ENCODE peak calls at places on chromosomes 4 and X, in four cellular contexts. One of them, this sample, is unnamed.

GRCh38 chr4:161817822-161818412 is 345.9 kb downstream of the FSTL5 start:
- DNase-seq in BE2C: no peak
- DNase-seq in suprapubic skin: no peak
- DNase-seq in GM06990: no peak
- DNase-seq in this sample: no peak

GRCh38 chr4:2824329-2825183 is 19.1 kb upstream of the ADD1 start:
- DNase-seq in BE2C: peak
- DNase-seq in suprapubic skin: peak
- DNase-seq in GM06990: peak
- DNase-seq in this sample: no peak

GRCh38 chr4:161419822-161420221 is 744.0 kb downstream of the FSTL5 start:
- DNase-seq in BE2C: peak
- DNase-seq in suprapubic skin: no peak
- DNase-seq in GM06990: no peak
- DNase-seq in this sample: no peak

GRCh38 chr4:48787031-48787430 is 7.0 kb upstream of the FRYL start:
- DNase-seq in BE2C: no peak
- DNase-seq in suprapubic skin: no peak
- DNase-seq in GM06990: no peak
- DNase-seq in this sample: no peak

GRCh38 chr4:107058828-107059227 is 22.7 kb upstream of the DKK2 start:
- DNase-seq in BE2C: no peak
- DNase-seq in suprapubic skin: no peak
- DNase-seq in GM06990: no peak
- DNase-seq in this sample: no peak

GRCh38 chr4:128844931-128845330 is 35.4 kb downstream of the JADE1 start:
- DNase-seq in BE2C: no peak
- DNase-seq in suprapubic skin: no peak
- DNase-seq in GM06990: no peak
- DNase-seq in this sample: no peak

GRCh38 chrX:106999002-106999975 is 723 bp downstream of the MORC4 start:
- DNase-seq in BE2C: peak
- DNase-seq in suprapubic skin: no peak
- DNase-seq in GM06990: peak
- DNase-seq in this sample: peak

GRCh38 chrX:121781991-121782390 is 734.6 kb downstream of the GLUD2 start:
- DNase-seq in BE2C: no peak
- DNase-seq in suprapubic skin: no peak
- DNase-seq in GM06990: no peak
- DNase-seq in this sample: no peak

GRCh38 chr4:108356209-108356535 is 187.4 kb upstream of the LEF1 start:
- DNase-seq in BE2C: no peak
- DNase-seq in suprapubic skin: no peak
- DNase-seq in GM06990: no peak
- DNase-seq in this sample: no peak

GRCh38 chr4:13364178-13364577 is 120.0 kb downstream of the RAB28 start:
- DNase-seq in BE2C: no peak
- DNase-seq in suprapubic skin: no peak
- DNase-seq in GM06990: no peak
- DNase-seq in this sample: no peak

GRCh38 chr4:185304944-185305690 is 90.6 kb downstream of the LRP2BP start:
- DNase-seq in BE2C: peak
- DNase-seq in suprapubic skin: no peak
- DNase-seq in GM06990: peak
- DNase-seq in this sample: no peak

GRCh38 chr4:15714616-15715015 is 11.8 kb downstream of the BST1 start:
- DNase-seq in BE2C: no peak
- DNase-seq in suprapubic skin: no peak
- DNase-seq in GM06990: no peak
- DNase-seq in this sample: no peak

GRCh38 chr4:169059294-169060201 is 49.5 kb upstream of the CBR4 start:
- DNase-seq in BE2C: no peak
- DNase-seq in suprapubic skin: no peak
- DNase-seq in GM06990: no peak
- DNase-seq in this sample: no peak

GRCh38 chrX:15436220-15436619 is 52.0 kb upstream of the VEGFD start:
- DNase-seq in BE2C: no peak
- DNase-seq in suprapubic skin: no peak
- DNase-seq in GM06990: no peak
- DNase-seq in this sample: no peak

GRCh38 chrX:131792356-131792749 is 230.7 kb upstream of the STK26 start:
- DNase-seq in BE2C: no peak
- DNase-seq in suprapubic skin: no peak
- DNase-seq in GM06990: peak
- DNase-seq in this sample: peak

GRCh38 chr4:72591547-72591946 is 22.5 kb upstream of the ADAMTS3 start:
- DNase-seq in BE2C: no peak
- DNase-seq in suprapubic skin: no peak
- DNase-seq in GM06990: no peak
- DNase-seq in this sample: no peak

GRCh38 chrX:19904778-19905367 is 17.5 kb upstream of the SH3KBP1 start:
- DNase-seq in BE2C: peak
- DNase-seq in suprapubic skin: no peak
- DNase-seq in GM06990: no peak
- DNase-seq in this sample: no peak

GRCh38 chr4:162894387-162894786 is 272.3 kb downstream of the NAF1 start:
- DNase-seq in BE2C: no peak
- DNase-seq in suprapubic skin: no peak
- DNase-seq in GM06990: no peak
- DNase-seq in this sample: no peak

GRCh38 chrX:103520391-103520790 is 1.1 kb upstream of the RAB40A start:
- DNase-seq in BE2C: no peak
- DNase-seq in suprapubic skin: no peak
- DNase-seq in GM06990: no peak
- DNase-seq in this sample: no peak

GRCh38 chr4:73343432-73343831 is 60.7 kb upstream of the ALB start:
- DNase-seq in BE2C: no peak
- DNase-seq in suprapubic skin: no peak
- DNase-seq in GM06990: no peak
- DNase-seq in this sample: no peak

GRCh38 chrX:142884853-142885252 is 140.9 kb upstream of the SPANXN4 start:
- DNase-seq in BE2C: no peak
- DNase-seq in suprapubic skin: no peak
- DNase-seq in GM06990: no peak
- DNase-seq in this sample: no peak

GRCh38 chr4:62135565-62136156 is 935.5 kb downstream of the ADGRL3 start:
- DNase-seq in BE2C: no peak
- DNase-seq in suprapubic skin: no peak
- DNase-seq in GM06990: no peak
- DNase-seq in this sample: no peak

GRCh38 chr4:12651876-12652275 is 832.3 kb downstream of the RAB28 start:
- DNase-seq in BE2C: no peak
- DNase-seq in suprapubic skin: no peak
- DNase-seq in GM06990: no peak
- DNase-seq in this sample: no peak

GRCh38 chr4:78775278-78776030 is 696 bp upstream of the BMP2K start:
- DNase-seq in BE2C: peak
- DNase-seq in suprapubic skin: peak
- DNase-seq in GM06990: peak
- DNase-seq in this sample: peak

GRCh38 chr4:8044699-8045098 is 105.0 kb upstream of the AFAP1 start:
- DNase-seq in BE2C: peak
- DNase-seq in suprapubic skin: no peak
- DNase-seq in GM06990: no peak
- DNase-seq in this sample: no peak

GRCh38 chr4:1759818-1760223 is 33.3 kb upstream of the FGFR3 start:
- DNase-seq in BE2C: no peak
- DNase-seq in suprapubic skin: no peak
- DNase-seq in GM06990: no peak
- DNase-seq in this sample: no peak
- TF ChIP-seq CTCF in BE2C: no peak
- TF ChIP-seq CTCF in suprapubic skin: no peak
- TF ChIP-seq CTCF in GM06990: peak
- TF ChIP-seq CTCF in this sample: no peak

DNA sequence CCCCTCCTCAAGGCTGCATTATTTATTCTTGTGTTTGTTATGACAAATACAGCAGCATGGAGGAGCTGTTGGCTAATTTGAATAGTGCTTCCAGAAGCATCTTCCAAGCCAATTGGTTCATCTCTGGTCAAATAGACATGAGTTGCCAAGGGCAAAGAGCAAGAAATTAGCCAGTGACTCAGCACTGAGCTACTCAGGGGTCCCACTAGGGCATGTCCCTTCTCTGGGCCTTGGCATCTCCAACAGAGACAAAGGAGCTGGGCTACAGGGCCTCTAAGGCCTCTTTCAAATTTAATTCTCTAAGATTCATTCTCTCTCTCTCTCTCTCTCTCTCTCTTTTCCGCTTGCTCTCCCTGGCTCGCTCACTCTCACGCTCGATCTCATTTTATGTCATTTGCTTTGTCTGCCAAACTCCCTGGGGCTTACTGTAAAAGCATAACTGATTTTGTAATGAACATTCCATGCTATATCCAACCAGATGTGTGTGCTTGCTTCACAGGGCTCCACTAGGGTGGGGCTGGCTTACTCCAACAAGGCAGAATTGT is 86.7 kb upstream of the MAGEA4 start:
- DNase-seq in BE2C: no peak
- DNase-seq in suprapubic skin: no peak
- DNase-seq in GM06990: no peak
- DNase-seq in this sample: no peak
- TF ChIP-seq CTCF in BE2C: no peak
- TF ChIP-seq CTCF in suprapubic skin: peak
- TF ChIP-seq CTCF in GM06990: no peak
- TF ChIP-seq CTCF in this sample: no peak

GRCh38 chrX:49212209-49212608 is 12.2 kb upstream of the SYP start:
- DNase-seq in BE2C: no peak
- DNase-seq in suprapubic skin: no peak
- DNase-seq in GM06990: no peak
- DNase-seq in this sample: no peak

GRCh38 chrX:49209434-49210251 is 9.7 kb upstream of the SYP start:
- DNase-seq in BE2C: peak
- DNase-seq in suprapubic skin: no peak
- DNase-seq in GM06990: no peak
- DNase-seq in this sample: no peak

GRCh38 chrX:49208399-49208798 is 8.4 kb upstream of the SYP start:
- DNase-seq in BE2C: no peak
- DNase-seq in suprapubic skin: no peak
- DNase-seq in GM06990: no peak
- DNase-seq in this sample: no peak

GRCh38 chrX:49211074-49211473 is 11.1 kb upstream of the SYP start:
- DNase-seq in BE2C: no peak
- DNase-seq in suprapubic skin: no peak
- DNase-seq in GM06990: no peak
- DNase-seq in this sample: no peak

GRCh38 chrX:49210406-49210805 is 10.4 kb upstream of the SYP start:
- DNase-seq in BE2C: no peak
- DNase-seq in suprapubic skin: no peak
- DNase-seq in GM06990: no peak
- DNase-seq in this sample: no peak
- TF ChIP-seq CTCF in BE2C: no peak
- TF ChIP-seq CTCF in suprapubic skin: no peak
- TF ChIP-seq CTCF in GM06990: no peak
- TF ChIP-seq CTCF in this sample: no peak

GRCh38 chr4:77376788-77377460 is 219.9 kb downstream of the CCNG2 start:
- DNase-seq in BE2C: no peak
- DNase-seq in suprapubic skin: peak
- DNase-seq in GM06990: no peak
- DNase-seq in this sample: no peak
- TF ChIP-seq CTCF in BE2C: no peak
- TF ChIP-seq CTCF in suprapubic skin: no peak
- TF ChIP-seq CTCF in GM06990: no peak
- TF ChIP-seq CTCF in this sample: no peak

DNA sequence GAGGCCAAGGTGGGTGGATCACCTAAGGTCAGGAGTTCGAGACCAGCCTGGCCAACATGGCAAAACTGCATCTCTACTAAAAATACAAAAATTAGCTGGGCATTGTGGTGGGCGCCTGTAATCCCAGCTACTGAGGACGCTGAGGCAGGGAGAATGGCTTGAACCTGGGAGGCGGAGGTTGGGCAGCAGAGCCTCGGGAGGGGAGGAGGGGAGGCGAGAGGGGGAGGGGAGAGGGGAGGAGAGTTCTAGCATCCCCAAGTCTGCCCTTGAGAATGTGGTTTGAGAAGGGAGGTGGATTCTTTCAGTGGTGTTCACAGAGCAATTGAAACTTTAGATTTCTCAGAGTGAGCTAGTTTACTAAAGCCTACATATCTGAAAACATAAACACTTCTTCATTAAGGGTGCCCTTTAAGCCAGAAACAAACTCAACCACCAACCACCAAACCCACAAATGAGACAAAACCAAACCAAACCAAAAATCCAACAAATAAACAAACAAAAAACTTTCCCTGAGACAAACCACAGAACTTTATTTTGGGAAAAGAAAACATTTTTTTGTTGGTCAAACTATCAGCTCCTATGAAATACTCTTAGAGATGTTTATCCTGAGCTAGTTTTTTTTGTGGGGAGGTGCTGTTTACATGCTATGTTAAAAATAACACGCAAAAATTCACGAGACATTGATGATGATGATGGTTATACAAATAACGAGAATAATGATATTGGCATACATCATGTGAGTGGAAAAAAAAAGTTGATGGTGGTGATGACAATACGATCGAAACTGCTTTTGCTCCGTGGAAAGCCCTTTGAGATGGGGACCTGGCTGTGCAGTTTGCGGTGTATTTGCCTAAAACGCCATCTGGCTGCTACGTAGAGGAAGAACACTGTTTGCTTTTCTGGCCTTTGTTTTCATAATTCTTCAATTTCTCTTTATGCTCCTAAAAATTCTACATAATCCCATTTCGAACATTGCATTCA is 98.2 kb upstream of the PRKX start:
- DNase-seq in BE2C: peak
- DNase-seq in suprapubic skin: no peak
- DNase-seq in GM06990: peak
- DNase-seq in this sample: no peak
- TF ChIP-seq CTCF in BE2C: peak
- TF ChIP-seq CTCF in suprapubic skin: no peak
- TF ChIP-seq CTCF in GM06990: peak
- TF ChIP-seq CTCF in this sample: no peak

DNA sequence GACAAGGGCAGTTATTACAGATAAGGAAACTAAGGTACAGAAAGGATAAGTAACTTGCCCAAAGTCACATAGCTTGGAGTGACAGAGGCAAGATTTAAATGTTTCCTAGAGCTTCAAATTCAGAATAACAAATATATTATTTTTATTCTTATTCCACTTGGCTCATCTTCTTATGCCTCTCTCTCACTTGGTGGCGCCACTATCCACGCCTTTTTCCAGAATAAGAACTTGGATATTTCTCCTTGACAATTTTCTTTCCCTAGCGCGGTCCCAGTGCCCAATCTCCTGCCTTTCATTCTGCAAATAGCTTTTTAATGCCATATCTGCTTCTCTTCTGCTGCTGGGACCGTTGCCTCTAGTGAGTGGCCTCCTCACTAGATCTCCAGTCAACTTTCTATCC is 78.5 kb downstream of the MSN start:
- DNase-seq in BE2C: no peak
- DNase-seq in suprapubic skin: no peak
- DNase-seq in GM06990: no peak
- DNase-seq in this sample: no peak
- TF ChIP-seq CTCF in BE2C: no peak
- TF ChIP-seq CTCF in suprapubic skin: no peak
- TF ChIP-seq CTCF in GM06990: no peak
- TF ChIP-seq CTCF in this sample: no peak

This sample was measured in omental fat pad.